ENCODE peak calls at places on chromosomes 11 and 22, in seven cellular contexts. One of them, this sample, is unnamed.

GRCh38 chr11:86588566-86589090 is 83.8 kb downstream of the ME3 start:
- DNase-seq in CD8-positive, alpha-beta T cell: no peak
- DNase-seq in SK-N-SH: no peak
- DNase-seq in pancreas: no peak
- DNase-seq in Peyer's patch: no peak
- DNase-seq in endodermal cell: peak
- DNase-seq in A549: no peak
- DNase-seq in this sample: no peak

GRCh38 chr11:119623682-119624081 is 105.3 kb downstream of the NECTIN1 start:
- DNase-seq in CD8-positive, alpha-beta T cell: no peak
- DNase-seq in SK-N-SH: no peak
- DNase-seq in pancreas: no peak
- DNase-seq in Peyer's patch: no peak
- DNase-seq in endodermal cell: no peak
- DNase-seq in A549: no peak
- DNase-seq in this sample: no peak

GRCh38 chr11:28566643-28567042 is 458.5 kb downstream of the METTL15 start:
- DNase-seq in CD8-positive, alpha-beta T cell: no peak
- DNase-seq in SK-N-SH: peak
- DNase-seq in pancreas: peak
- DNase-seq in Peyer's patch: peak
- DNase-seq in endodermal cell: peak
- DNase-seq in A549: peak
- DNase-seq in this sample: peak

GRCh38 chr11:94196363-94196762 is 67.7 kb downstream of the PANX1 start:
- DNase-seq in CD8-positive, alpha-beta T cell: no peak
- DNase-seq in SK-N-SH: no peak
- DNase-seq in pancreas: no peak
- DNase-seq in Peyer's patch: no peak
- DNase-seq in endodermal cell: no peak
- DNase-seq in A549: no peak
- DNase-seq in this sample: no peak

GRCh38 chr11:23311986-23312940 is 452.0 kb upstream of the CCDC179 start:
- DNase-seq in CD8-positive, alpha-beta T cell: no peak
- DNase-seq in SK-N-SH: peak
- DNase-seq in pancreas: no peak
- DNase-seq in Peyer's patch: no peak
- DNase-seq in endodermal cell: no peak
- DNase-seq in A549: no peak
- DNase-seq in this sample: no peak

GRCh38 chr22:47033648-47034000 is 271.2 kb downstream of the TBC1D22A start:
- DNase-seq in CD8-positive, alpha-beta T cell: no peak
- DNase-seq in SK-N-SH: no peak
- DNase-seq in pancreas: no peak
- DNase-seq in Peyer's patch: no peak
- DNase-seq in endodermal cell: no peak
- DNase-seq in A549: no peak
- DNase-seq in this sample: no peak

GRCh38 chr11:69559181-69559580 is 77.7 kb downstream of the LINC01488 start:
- DNase-seq in CD8-positive, alpha-beta T cell: no peak
- DNase-seq in SK-N-SH: no peak
- DNase-seq in pancreas: no peak
- DNase-seq in Peyer's patch: peak
- DNase-seq in endodermal cell: no peak
- DNase-seq in A549: no peak
- DNase-seq in this sample: no peak

GRCh38 chr11:128399186-128399585 is 188.2 kb downstream of the ETS1 start:
- DNase-seq in CD8-positive, alpha-beta T cell: no peak
- DNase-seq in SK-N-SH: no peak
- DNase-seq in pancreas: no peak
- DNase-seq in Peyer's patch: no peak
- DNase-seq in endodermal cell: no peak
- DNase-seq in A549: no peak
- DNase-seq in this sample: peak

GRCh38 chr11:120912504-120912903 is 111.4 kb upstream of the TBCEL start:
- DNase-seq in CD8-positive, alpha-beta T cell: no peak
- DNase-seq in SK-N-SH: peak
- DNase-seq in pancreas: no peak
- DNase-seq in Peyer's patch: no peak
- DNase-seq in endodermal cell: no peak
- DNase-seq in A549: peak
- DNase-seq in this sample: peak

GRCh38 chr11:67261635-67261941 is 4.7 kb upstream of the GRK2 start:
- DNase-seq in CD8-positive, alpha-beta T cell: no peak
- DNase-seq in SK-N-SH: no peak
- DNase-seq in pancreas: no peak
- DNase-seq in Peyer's patch: peak
- DNase-seq in endodermal cell: no peak
- DNase-seq in A549: no peak
- DNase-seq in this sample: no peak
- TF ChIP-seq CTCF in CD8-positive, alpha-beta T cell: no peak
- TF ChIP-seq CTCF in SK-N-SH: peak
- TF ChIP-seq CTCF in pancreas: no peak
- TF ChIP-seq CTCF in Peyer's patch: no peak
- TF ChIP-seq CTCF in endodermal cell: peak
- TF ChIP-seq CTCF in A549: peak
- TF ChIP-seq CTCF in this sample: peak

DNA sequence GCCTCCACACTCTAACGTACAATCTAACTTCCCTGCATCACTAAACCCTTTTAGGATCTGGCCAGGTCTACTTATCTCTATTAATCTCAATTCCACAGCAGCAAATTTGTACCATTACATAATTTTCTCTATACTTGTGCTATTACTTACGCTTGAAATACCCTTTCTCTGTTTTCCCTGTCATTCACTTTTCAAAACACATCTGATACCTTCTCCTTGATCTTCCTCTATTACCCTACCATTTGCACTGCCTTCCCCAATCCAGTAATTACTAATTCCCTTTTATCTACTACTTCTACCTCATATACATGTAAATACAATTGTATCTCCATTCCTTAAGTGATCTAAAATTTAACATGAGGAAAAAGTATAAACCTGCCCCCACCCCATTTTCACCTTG is 14.0 kb downstream of the CHORDC1 start:
- DNase-seq in CD8-positive, alpha-beta T cell: no peak
- DNase-seq in SK-N-SH: no peak
- DNase-seq in pancreas: no peak
- DNase-seq in Peyer's patch: no peak
- DNase-seq in endodermal cell: no peak
- DNase-seq in A549: no peak
- DNase-seq in this sample: no peak
- H3K4me3 ChIP-seq in CD8-positive, alpha-beta T cell: no peak
- H3K4me3 ChIP-seq in SK-N-SH: no peak
- H3K4me3 ChIP-seq in pancreas: no peak
- H3K4me3 ChIP-seq in Peyer's patch: no peak
- H3K4me3 ChIP-seq in endodermal cell: no peak
- H3K4me3 ChIP-seq in A549: no peak
- H3K4me3 ChIP-seq in this sample: no peak

DNA sequence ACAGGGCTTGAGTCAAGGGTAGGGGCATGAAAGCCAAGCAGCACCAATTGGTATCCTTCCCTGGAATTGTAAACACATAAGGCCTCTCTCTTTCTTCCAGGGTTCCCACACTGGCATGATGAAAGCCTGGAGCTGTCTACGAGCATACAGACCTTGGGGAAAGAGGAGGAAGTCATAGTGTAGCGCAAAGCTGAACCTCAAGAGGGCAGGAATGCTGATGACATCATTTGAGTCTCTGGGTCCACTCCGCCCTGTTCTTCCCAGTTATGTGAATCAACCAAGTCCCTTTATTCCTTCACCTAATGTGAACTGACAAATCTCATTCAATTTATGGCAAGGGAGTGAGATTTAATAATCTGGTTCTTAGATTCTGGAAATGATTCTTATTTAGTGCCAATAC is 266.4 kb upstream of the NCAM1 start:
- DNase-seq in CD8-positive, alpha-beta T cell: no peak
- DNase-seq in SK-N-SH: no peak
- DNase-seq in pancreas: no peak
- DNase-seq in Peyer's patch: no peak
- DNase-seq in endodermal cell: no peak
- DNase-seq in A549: no peak
- DNase-seq in this sample: peak
- TF ChIP-seq CTCF in CD8-positive, alpha-beta T cell: no peak
- TF ChIP-seq CTCF in SK-N-SH: peak
- TF ChIP-seq CTCF in pancreas: no peak
- TF ChIP-seq CTCF in Peyer's patch: no peak
- TF ChIP-seq CTCF in endodermal cell: peak
- TF ChIP-seq CTCF in A549: no peak
- TF ChIP-seq CTCF in this sample: no peak

DNA sequence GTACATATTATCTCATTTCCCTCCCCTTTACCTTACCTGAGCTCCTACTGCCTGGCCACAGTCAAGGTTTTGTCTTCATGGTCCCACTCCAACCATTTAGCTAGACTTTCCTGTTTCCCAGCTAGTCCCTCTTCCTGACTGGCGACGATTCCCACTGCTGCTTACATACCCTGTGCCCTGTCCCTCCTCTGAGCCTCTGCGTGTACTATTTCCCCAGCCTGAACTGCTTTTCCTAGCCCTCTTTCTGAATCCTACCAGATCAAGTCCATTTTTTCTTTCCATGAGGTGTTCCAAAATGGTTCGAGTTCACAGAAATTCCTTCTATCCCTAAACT is 23.4 kb downstream of the MRPL16 start:
- DNase-seq in CD8-positive, alpha-beta T cell: no peak
- DNase-seq in SK-N-SH: no peak
- DNase-seq in pancreas: no peak
- DNase-seq in Peyer's patch: no peak
- DNase-seq in endodermal cell: no peak
- DNase-seq in A549: no peak
- DNase-seq in this sample: no peak
- H3K4me3 ChIP-seq in CD8-positive, alpha-beta T cell: no peak
- H3K4me3 ChIP-seq in SK-N-SH: no peak
- H3K4me3 ChIP-seq in pancreas: no peak
- H3K4me3 ChIP-seq in Peyer's patch: no peak
- H3K4me3 ChIP-seq in endodermal cell: no peak
- H3K4me3 ChIP-seq in A549: no peak
- H3K4me3 ChIP-seq in this sample: no peak

GRCh38 chr11:7548659-7549283 is 35.0 kb downstream of the PPFIBP2 start:
- DNase-seq in CD8-positive, alpha-beta T cell: no peak
- DNase-seq in SK-N-SH: no peak
- DNase-seq in pancreas: no peak
- DNase-seq in Peyer's patch: peak
- DNase-seq in endodermal cell: peak
- DNase-seq in A549: no peak
- DNase-seq in this sample: no peak
- TF ChIP-seq CTCF in CD8-positive, alpha-beta T cell: no peak
- TF ChIP-seq CTCF in SK-N-SH: peak
- TF ChIP-seq CTCF in pancreas: peak
- TF ChIP-seq CTCF in Peyer's patch: peak
- TF ChIP-seq CTCF in endodermal cell: peak
- TF ChIP-seq CTCF in A549: peak
- TF ChIP-seq CTCF in this sample: no peak

GRCh38 chr11:3357302-3357701 is 21.6 kb downstream of the ZNF195 start:
- DNase-seq in CD8-positive, alpha-beta T cell: no peak
- DNase-seq in SK-N-SH: no peak
- DNase-seq in pancreas: no peak
- DNase-seq in Peyer's patch: no peak
- DNase-seq in endodermal cell: no peak
- DNase-seq in A549: no peak
- DNase-seq in this sample: no peak

GRCh38 chr11:3356858-3357257 is 22.1 kb downstream of the ZNF195 start:
- DNase-seq in CD8-positive, alpha-beta T cell: no peak
- DNase-seq in SK-N-SH: no peak
- DNase-seq in pancreas: no peak
- DNase-seq in Peyer's patch: no peak
- DNase-seq in endodermal cell: no peak
- DNase-seq in A549: no peak
- DNase-seq in this sample: no peak

GRCh38 chr11:3357994-3358676 is 20.8 kb downstream of the ZNF195 start:
- DNase-seq in CD8-positive, alpha-beta T cell: no peak
- DNase-seq in SK-N-SH: no peak
- DNase-seq in pancreas: no peak
- DNase-seq in Peyer's patch: no peak
- DNase-seq in endodermal cell: no peak
- DNase-seq in A549: no peak
- DNase-seq in this sample: no peak

DNA sequence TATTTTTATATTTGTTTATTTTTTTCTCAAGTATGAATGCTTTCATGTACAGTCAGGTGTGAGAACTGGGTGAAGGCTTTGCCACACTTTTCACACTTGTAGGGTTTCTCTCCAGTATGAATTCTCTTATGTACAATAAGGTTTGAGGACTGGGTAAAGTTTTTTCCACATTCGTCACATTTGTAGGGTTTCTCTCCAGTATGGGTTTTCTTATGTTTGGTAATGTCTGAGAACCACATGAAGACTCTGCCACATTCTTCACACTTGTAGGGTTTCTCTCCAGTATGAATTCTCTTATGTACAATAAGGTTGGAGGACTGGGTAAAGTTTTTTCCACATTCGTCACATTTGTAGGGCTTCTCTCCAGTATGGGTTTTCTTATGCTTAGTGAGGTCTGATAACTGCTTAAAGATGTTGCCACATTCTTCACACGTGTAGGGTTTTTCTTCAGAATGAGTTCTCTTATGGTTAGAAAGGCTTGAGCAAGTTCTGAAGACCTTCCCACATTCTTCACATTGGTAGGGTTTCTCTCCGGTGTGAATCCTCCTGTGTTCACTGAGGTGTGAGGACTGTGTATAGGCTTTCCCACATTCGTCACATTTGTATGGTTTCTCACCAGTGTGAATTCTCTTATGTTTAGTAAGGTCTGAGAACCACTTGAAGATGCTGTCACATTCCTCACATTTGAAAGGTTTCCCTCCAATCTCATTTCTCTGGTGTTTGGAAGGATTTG is 19.7 kb downstream of the ZNF195 start:
- DNase-seq in CD8-positive, alpha-beta T cell: no peak
- DNase-seq in SK-N-SH: no peak
- DNase-seq in pancreas: no peak
- DNase-seq in Peyer's patch: no peak
- DNase-seq in endodermal cell: no peak
- DNase-seq in A549: no peak
- DNase-seq in this sample: no peak
- H3K4me3 ChIP-seq in CD8-positive, alpha-beta T cell: no peak
- H3K4me3 ChIP-seq in SK-N-SH: peak
- H3K4me3 ChIP-seq in pancreas: no peak
- H3K4me3 ChIP-seq in Peyer's patch: no peak
- H3K4me3 ChIP-seq in endodermal cell: peak
- H3K4me3 ChIP-seq in A549: no peak
- H3K4me3 ChIP-seq in this sample: no peak

GRCh38 chr22:18065256-18065655 is 12.5 kb upstream of the PEX26 start:
- DNase-seq in CD8-positive, alpha-beta T cell: no peak
- DNase-seq in SK-N-SH: no peak
- DNase-seq in pancreas: no peak
- DNase-seq in Peyer's patch: no peak
- DNase-seq in endodermal cell: peak
- DNase-seq in A549: no peak
- DNase-seq in this sample: no peak
- TF ChIP-seq CTCF in CD8-positive, alpha-beta T cell: no peak
- TF ChIP-seq CTCF in SK-N-SH: peak
- TF ChIP-seq CTCF in pancreas: no peak
- TF ChIP-seq CTCF in Peyer's patch: no peak
- TF ChIP-seq CTCF in endodermal cell: peak
- TF ChIP-seq CTCF in A549: no peak
- TF ChIP-seq CTCF in this sample: no peak

GRCh38 chr11:57529012-57529411 is 1.5 kb downstream of the TIMM10 start:
- DNase-seq in CD8-positive, alpha-beta T cell: no peak
- DNase-seq in SK-N-SH: no peak
- DNase-seq in pancreas: no peak
- DNase-seq in Peyer's patch: no peak
- DNase-seq in endodermal cell: no peak
- DNase-seq in A549: no peak
- DNase-seq in this sample: no peak
- H3K4me3 ChIP-seq in CD8-positive, alpha-beta T cell: no peak
- H3K4me3 ChIP-seq in SK-N-SH: no peak
- H3K4me3 ChIP-seq in pancreas: no peak
- H3K4me3 ChIP-seq in Peyer's patch: no peak
- H3K4me3 ChIP-seq in endodermal cell: no peak
- H3K4me3 ChIP-seq in A549: no peak
- H3K4me3 ChIP-seq in this sample: no peak

This sample was measured in cardiac fibroblast.